ENCODE peak calls at places on chromosomes 16 and 17, in eight cellular contexts. C, E, T, X, O, W, I and Y are unnamed samples.
A peak's percentile ranks its signal among the peaks of the same experiment; 100 is the strongest.

GRCh38 chr17:28892024-28892423 is 5.5 kb downstream of the FLOT2 start:
- DNase-seq in C (no peak), E (no peak), T (no peak), X (no peak), O (no peak), W (no peak), I (no peak), Y (no peak)

GRCh38 chr17:77281024-77281903 is 140.5 kb downstream of the SEC14L1 start:
- DNase-seq in C (peak; percentile 67), E (no peak), T (peak; percentile 44), X (peak; percentile 44), O (peak; percentile 78), W (peak; percentile 98), I (peak; percentile 18), Y (peak; percentile 82)

GRCh38 chr17:77127735-77128361 is 12.9 kb upstream of the SEC14L1 start:
- DNase-seq in C (no peak), E (no peak), T (peak; percentile 75), X (peak; percentile 20), O (no peak), W (no peak), I (peak; percentile 47), Y (no peak)

GRCh38 chr16:53967172-53967571 is 263.2 kb downstream of the FTO start:
- DNase-seq in C (no peak), E (no peak), T (no peak), X (no peak), O (no peak), W (no peak), I (no peak), Y (no peak)

GRCh38 chr16:52786105-52786504 is 239.2 kb upstream of the TOX3 start:
- DNase-seq in C (no peak), E (no peak), T (no peak), X (no peak), O (no peak), W (no peak), I (no peak), Y (no peak)

GRCh38 chr17:48352630-48353029 is 77.4 kb downstream of the SKAP1 start:
- DNase-seq in C (no peak), E (no peak), T (no peak), X (no peak), O (no peak), W (no peak), I (no peak), Y (no peak)

GRCh38 chr16:17299790-17300189 is 171.0 kb downstream of the XYLT1 start:
- DNase-seq in C (no peak), E (no peak), T (no peak), X (no peak), O (no peak), W (no peak), I (no peak), Y (no peak)

GRCh38 chr17:63774982-63775290 is 966 bp downstream of the DDX42 start:
- DNase-seq in C (no peak), E (no peak), T (no peak), X (peak; percentile 22), O (no peak), W (no peak), I (no peak), Y (peak; percentile 3)

GRCh38 chr17:74584307-74584706 is 7.8 kb downstream of the CD300LD start:
- DNase-seq in C (no peak), E (no peak), T (no peak), X (no peak), O (no peak), W (no peak), I (no peak), Y (no peak)